ENCODE peak calls at places on chromosomes 12 and 14, in four cellular contexts. U is GDM1, Z is upper lobe of right lung, H is GM10248. E is an unnamed sample.

GRCh38 chr14:59254146-59254910 is 65.9 kb downstream of the DAAM1 start:
- DNase-seq in Z (no peak), U (no peak), H (no peak), E (no peak)

GRCh38 chr14:104966261-104967143 is 11.7 kb downstream of the AHNAK2 start:
- DNase-seq in Z (no peak), U (no peak), H (no peak), E (no peak)

GRCh38 chr12:117674313-117674712 is 294.5 kb downstream of the KSR2 start:
- DNase-seq in U (no peak), H (no peak), Z (no peak), E (no peak)

GRCh38 chr12:54378791-54379400 is 5.6 kb downstream of the ZNF385A start:
- DNase-seq in Z (peak), H (no peak), U (no peak), E (no peak)

GRCh38 chr12:46577063-46577776 is 204.6 kb upstream of the SLC38A2 start:
- DNase-seq in Z (no peak), H (no peak), U (no peak), E (no peak)

GRCh38 chr14:106613256-106613655 is 1086.9 kb downstream of the TMEM121 start:
- DNase-seq in U (no peak), H (no peak), Z (no peak), E (no peak)

GRCh38 chr12:57452181-57452936 is 2.7 kb upstream of the INHBE start:
- DNase-seq in H (peak), U (peak), Z (no peak), E (no peak)

GRCh38 chr14:101174522-101174838 is 271.0 kb upstream of the RTL1 start:
- DNase-seq in U (no peak), H (no peak), Z (peak), E (no peak)

GRCh38 chr12:90017316-90017715 is 308.7 kb upstream of the ATP2B1 start:
- DNase-seq in H (no peak), Z (no peak), U (no peak), E (no peak)

GRCh38 chr14:99282261-99283050 is 10.5 kb upstream of the BCL11B start:
- DNase-seq in Z (no peak), H (no peak), U (no peak), E (no peak)

GRCh38 chr12:132711169-132711843 is 664 bp downstream of the PGAM5 start:
- DNase-seq in U (no peak), H (peak), Z (peak), E (no peak)

GRCh38 chr14:88542857-88543795 is 11.7 kb downstream of the PTPN21 start:
- DNase-seq in Z (no peak), H (no peak), U (no peak), E (no peak)

GRCh38 chr12:19030180-19030579 is 99.4 kb upstream of the PLEKHA5 start:
- DNase-seq in U (no peak), Z (no peak), H (no peak), E (no peak)

GRCh38 chr14:87896393-87897380 is 96.3 kb downstream of the GALC start:
- DNase-seq in H (peak), U (no peak), Z (no peak), E (peak)

GRCh38 chr12:31849090-31849687 is 110.0 kb upstream of the RESF1 start:
- DNase-seq in U (no peak), H (no peak), Z (no peak), E (no peak)